ENCODE peak calls at places on chromosomes 13 and 19, in eight cellular contexts. U is astrocyte; L is cardiac muscle cell; S is tibial artery; G is effector memory CD4-positive, alpha-beta T cell; W is activated naive CD4-positive, alpha-beta T cell treated with anti-CD3 and anti-CD28 coated beads, Interleukin-2, amount 50 U/mL, for 16 hours; Z is BJ; C is SHP77. N is an unnamed sample.

GRCh38 chr13:100646030-100646673 is 28.4 kb downstream of the TMTC4 start:
- DNase-seq in G (no peak), W (no peak), U (peak), L (peak), Z (no peak), C (peak), S (no peak), N (no peak)

GRCh38 chr19:2983351-2984195 is 6.2 kb downstream of the TLE6 start:
- DNase-seq in C (peak), L (peak), W (no peak), G (no peak), Z (no peak), U (peak), S (peak), N (no peak)

GRCh38 chr13:110277357-110277950 is 29.5 kb downstream of the COL4A1 start:
- DNase-seq in G (no peak), U (no peak), L (no peak), S (no peak), C (no peak), Z (no peak), W (no peak), N (no peak)

GRCh38 chr13:22726721-22727120 is 454.1 kb upstream of the SGCG start:
- DNase-seq in U (no peak), S (no peak), Z (no peak), L (no peak), C (peak), G (no peak), W (no peak), N (no peak)

GRCh38 chr19:48872884-48873475 is 759 bp downstream of the PPP1R15A start:
- DNase-seq in U (peak), Z (peak), S (peak), C (peak), G (peak), W (peak), L (peak), N (peak)

GRCh38 chr13:49022472-49023144 is 46.9 kb downstream of the FNDC3A start:
- DNase-seq in U (peak), C (no peak), W (no peak), G (no peak), L (no peak), S (no peak), Z (peak), N (no peak)

GRCh38 chr19:15702590-15702930 is 25.3 kb upstream of the OR10H2 start:
- DNase-seq in L (no peak), G (no peak), C (peak), Z (no peak), S (peak), W (no peak), U (no peak), N (peak)

GRCh38 chr13:75514080-75515040 is 23.3 kb downstream of the COMMD6 start:
- DNase-seq in Z (no peak), L (no peak), S (no peak), U (peak), G (no peak), C (no peak), W (no peak), N (no peak)

GRCh38 chr19:46875657-46876056 is 14.9 kb downstream of the ARHGAP35 start:
- DNase-seq in C (no peak), S (no peak), W (no peak), G (no peak), Z (no peak), L (no peak), U (no peak), N (no peak)

GRCh38 chr13:104014803-104015645 is 948.8 kb upstream of the SLC10A2 start:
- DNase-seq in S (no peak), L (no peak), W (no peak), U (peak), G (no peak), C (no peak), Z (no peak), N (no peak)

GRCh38 chr13:76677047-76677446 is 209.2 kb downstream of the KCTD12 start:
- DNase-seq in C (peak), W (no peak), U (peak), G (no peak), L (no peak), Z (no peak), S (peak), N (peak)

GRCh38 chr13:37058801-37059135 is 720 bp downstream of the SUPT20H start:
- DNase-seq in S (no peak), L (peak), U (no peak), Z (peak), C (peak), G (no peak), W (peak), N (peak)

GRCh38 chr13:78323848-78324247 is 279.5 kb downstream of the POU4F1 start:
- DNase-seq in G (no peak), U (peak), Z (no peak), W (no peak), C (no peak), L (no peak), S (no peak), N (no peak)

GRCh38 chr13:40539954-40540706 is 126.3 kb downstream of the FOXO1 start:
- DNase-seq in U (peak), C (no peak), G (no peak), L (no peak), Z (peak), W (no peak), S (no peak), N (no peak)

GRCh38 chr13:68232351-68233130 is 1002.4 kb upstream of the PCDH9 start:
- DNase-seq in L (no peak), U (peak), S (no peak), Z (no peak), G (no peak), W (no peak), C (no peak), N (no peak)

GRCh38 chr19:50705422-50706019 is 14.1 kb downstream of the SHANK1 start:
- DNase-seq in C (peak), W (peak), L (peak), S (no peak), G (no peak), Z (no peak), U (no peak), N (peak)

GRCh38 chr19:50239916-50240585 is 36.6 kb downstream of the MYH14 start:
- DNase-seq in S (no peak), C (no peak), L (no peak), Z (no peak), U (no peak), G (no peak), W (no peak), N (no peak)

N was measured in adrenal gland.